ENCODE peak calls at places on chromosome 9, in five cellular contexts. One of them, this sample, is unnamed.
A peak's percentile ranks its signal among the peaks of the same experiment; 100 is the strongest.

GRCh38 chr9:120014751-120015235 is 565.2 kb downstream of the CDK5RAP2 start:
- DNase-seq in upper lobe of right lung: no peak
- DNase-seq in ovary: no peak
- DNase-seq in HCT116: no peak
- DNase-seq in Panc1: no peak
- DNase-seq in this sample: no peak

GRCh38 chr9:91825422-91825821 is 124.6 kb downstream of the ROR2 start:
- DNase-seq in HCT116: no peak
- DNase-seq in upper lobe of right lung: no peak
- DNase-seq in ovary: no peak
- DNase-seq in Panc1: no peak
- DNase-seq in this sample: no peak

GRCh38 chr9:34151398-34151797 is 24.9 kb upstream of the DCAF12 start:
- DNase-seq in ovary: no peak
- DNase-seq in Panc1: no peak
- DNase-seq in HCT116: no peak
- DNase-seq in upper lobe of right lung: no peak
- DNase-seq in this sample: no peak

GRCh38 chr9:120713257-120714087 is 798 bp downstream of the MEGF9 start:
- DNase-seq in ovary: peak; percentile 62
- DNase-seq in upper lobe of right lung: peak; percentile 71
- DNase-seq in HCT116: no peak
- DNase-seq in Panc1: no peak
- DNase-seq in this sample: peak; percentile 51

GRCh38 chr9:109409998-109410397 is 88.1 kb downstream of the PTPN3 start:
- DNase-seq in ovary: no peak
- DNase-seq in upper lobe of right lung: no peak
- DNase-seq in Panc1: no peak
- DNase-seq in HCT116: no peak
- DNase-seq in this sample: no peak

GRCh38 chr9:116308070-116308469 is 154.5 kb downstream of the PAPPA start:
- DNase-seq in HCT116: no peak
- DNase-seq in upper lobe of right lung: no peak
- DNase-seq in Panc1: no peak
- DNase-seq in ovary: no peak
- DNase-seq in this sample: no peak

GRCh38 chr9:15253197-15253596 is 53.8 kb downstream of the TTC39B start:
- DNase-seq in upper lobe of right lung: no peak
- DNase-seq in ovary: no peak
- DNase-seq in Panc1: no peak
- DNase-seq in HCT116: no peak
- DNase-seq in this sample: no peak

GRCh38 chr9:107530682-107531081 is 41.1 kb upstream of the KLF4 start:
- DNase-seq in Panc1: no peak
- DNase-seq in HCT116: no peak
- DNase-seq in ovary: no peak
- DNase-seq in upper lobe of right lung: no peak
- DNase-seq in this sample: no peak

GRCh38 chr9:18384066-18384465 is 89.9 kb upstream of the ADAMTSL1 start:
- DNase-seq in HCT116: no peak
- DNase-seq in Panc1: no peak
- DNase-seq in upper lobe of right lung: no peak
- DNase-seq in ovary: no peak
- DNase-seq in this sample: no peak

GRCh38 chr9:128454991-128455390 is 815 bp upstream of the ODF2 start:
- DNase-seq in upper lobe of right lung: no peak
- DNase-seq in HCT116: no peak
- DNase-seq in Panc1: no peak
- DNase-seq in ovary: peak; percentile 35
- DNase-seq in this sample: no peak

GRCh38 chr9:27638716-27639115 is 65.4 kb upstream of the C9orf72 start:
- DNase-seq in HCT116: no peak
- DNase-seq in ovary: no peak
- DNase-seq in upper lobe of right lung: no peak
- DNase-seq in Panc1: no peak
- DNase-seq in this sample: no peak

GRCh38 chr9:127567119-127567897 is 44.8 kb upstream of the STXBP1 start:
- DNase-seq in ovary: peak; percentile 53
- DNase-seq in HCT116: no peak
- DNase-seq in Panc1: no peak
- DNase-seq in upper lobe of right lung: peak; percentile 89
- DNase-seq in this sample: no peak

GRCh38 chr9:13181652-13182051 is 97.8 kb downstream of the MPDZ start:
- DNase-seq in Panc1: no peak
- DNase-seq in upper lobe of right lung: no peak
- DNase-seq in ovary: no peak
- DNase-seq in HCT116: no peak
- DNase-seq in this sample: no peak

GRCh38 chr9:69389437-69389995 is 64.5 kb downstream of the ENTREP1 start:
- DNase-seq in ovary: no peak
- DNase-seq in Panc1: no peak
- DNase-seq in HCT116: no peak
- DNase-seq in upper lobe of right lung: no peak
- DNase-seq in this sample: no peak

GRCh38 chr9:136799079-136799853 is 3.1 kb downstream of the CCDC183 start:
- DNase-seq in Panc1: no peak
- DNase-seq in ovary: peak; percentile 71
- DNase-seq in HCT116: no peak
- DNase-seq in upper lobe of right lung: peak; percentile 86
- DNase-seq in this sample: no peak

GRCh38 chr9:22030101-22030598 is 21.0 kb upstream of the CDKN2B start:
- DNase-seq in upper lobe of right lung: no peak
- DNase-seq in HCT116: no peak
- DNase-seq in Panc1: no peak
- DNase-seq in ovary: no peak
- DNase-seq in this sample: no peak

GRCh38 chr9:115649991-115650472 is 503.6 kb upstream of the PAPPA start:
- DNase-seq in HCT116: no peak
- DNase-seq in ovary: no peak
- DNase-seq in Panc1: no peak
- DNase-seq in upper lobe of right lung: peak; percentile 60
- DNase-seq in this sample: peak; percentile 68

GRCh38 chr9:2087500-2088313 is 72.6 kb downstream of the SMARCA2 start:
- DNase-seq in HCT116: peak; percentile 42
- DNase-seq in Panc1: peak; percentile 7
- DNase-seq in upper lobe of right lung: no peak
- DNase-seq in ovary: no peak
- DNase-seq in this sample: no peak

GRCh38 chr9:96256800-96257199 is 45.2 kb downstream of the HSD17B3 start:
- DNase-seq in HCT116: peak; percentile 82
- DNase-seq in ovary: no peak
- DNase-seq in Panc1: no peak
- DNase-seq in upper lobe of right lung: no peak
- DNase-seq in this sample: no peak

GRCh38 chr9:127452481-127453092 is 1.3 kb downstream of the LRSAM1 start:
- DNase-seq in HCT116: no peak
- DNase-seq in upper lobe of right lung: peak; percentile 73
- DNase-seq in ovary: peak; percentile 45
- DNase-seq in Panc1: no peak
- DNase-seq in this sample: no peak

DNA sequence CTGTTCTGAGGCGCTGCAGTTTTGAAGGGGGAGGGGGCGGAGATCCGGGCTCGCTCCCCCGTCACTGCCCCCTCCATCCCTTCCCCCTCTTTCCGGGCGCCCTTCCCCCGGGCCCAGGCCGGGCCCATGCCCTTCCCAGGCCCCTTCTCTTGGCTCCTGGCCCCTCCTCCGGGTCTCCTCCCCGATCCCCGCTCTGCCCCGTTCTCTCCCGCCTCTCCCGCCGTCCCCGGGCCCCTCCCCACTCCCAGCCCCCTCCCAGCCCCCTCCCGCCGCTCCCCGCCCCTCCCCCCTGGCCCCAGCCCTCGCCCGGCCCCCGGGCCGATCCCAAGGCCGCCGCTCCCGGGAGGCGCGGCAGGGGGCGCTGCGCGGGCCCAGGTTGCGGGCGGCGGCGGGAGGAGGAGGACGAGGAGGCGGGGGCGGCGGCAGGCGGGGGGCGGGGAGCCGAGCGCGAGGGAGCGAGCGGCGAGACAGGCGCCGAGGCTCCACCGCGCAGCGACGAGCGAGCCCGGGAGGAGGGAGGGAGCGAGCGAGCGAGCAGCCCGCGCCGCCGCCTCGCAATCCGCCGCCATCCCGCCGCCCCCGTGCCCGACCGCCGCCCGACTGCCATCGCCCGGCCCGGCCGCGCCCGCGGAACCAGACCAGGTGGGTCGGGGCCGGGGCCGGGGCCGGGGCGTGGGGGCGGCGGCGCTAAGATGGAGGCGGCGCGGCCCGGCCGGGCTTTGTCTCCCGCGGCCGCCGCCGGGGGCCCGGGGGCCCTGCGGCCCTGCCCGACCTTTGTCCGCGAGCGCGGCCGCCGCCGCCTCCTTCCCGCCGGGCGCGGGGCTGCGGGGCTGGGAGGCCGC is at the start of gene PRRC2B:
- DNase-seq in Panc1: no peak
- DNase-seq in upper lobe of right lung: peak; percentile 94
- DNase-seq in HCT116: peak; percentile 33
- DNase-seq in ovary: peak; percentile 91
- DNase-seq in this sample: peak; percentile 80
- TF ChIP-seq CTCF in Panc1: peak; percentile 88
- TF ChIP-seq CTCF in upper lobe of right lung: peak; percentile 28
- TF ChIP-seq CTCF in HCT116: no peak
- TF ChIP-seq CTCF in ovary: peak; percentile 31
- TF ChIP-seq CTCF in this sample: peak; percentile 18

DNA sequence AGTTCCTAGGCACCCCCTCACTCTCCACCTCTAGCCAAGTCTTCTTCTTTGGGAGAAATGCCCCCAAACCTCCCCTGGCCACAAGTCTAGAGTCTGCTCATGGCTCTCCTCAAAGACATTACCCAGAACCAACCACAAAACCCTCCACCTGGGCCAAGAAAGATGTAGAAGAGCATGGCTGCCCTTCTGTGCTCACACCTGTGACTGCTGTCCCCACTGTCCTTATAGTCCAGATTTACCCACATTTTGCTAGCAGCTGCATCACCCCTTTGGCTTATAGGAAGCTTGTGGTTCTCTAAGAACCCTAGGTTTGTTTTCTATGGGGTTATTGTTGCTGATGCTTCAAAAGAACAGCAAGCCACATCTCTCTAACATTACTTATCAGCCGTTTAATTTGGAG is 6.1 kb upstream of the GABBR2 start:
- DNase-seq in upper lobe of right lung: no peak
- DNase-seq in Panc1: no peak
- DNase-seq in HCT116: no peak
- DNase-seq in ovary: no peak
- DNase-seq in this sample: no peak
- H3K27me3 ChIP-seq in upper lobe of right lung: peaks cover 20% of the 10 kb centered on the region
- H3K27me3 ChIP-seq in Panc1: peaks cover 3% of the 10 kb centered on the region
- H3K27me3 ChIP-seq in HCT116: peaks cover 31% of the 10 kb centered on the region
- H3K27me3 ChIP-seq in ovary: no peaks in the 10 kb centered on the region
- H3K27me3 ChIP-seq in this sample: no peaks in the 10 kb centered on the region

GRCh38 chr9:8428389-8428788 is 628.8 kb upstream of the DMAC1 start:
- DNase-seq in HCT116: no peak
- DNase-seq in Panc1: no peak
- DNase-seq in ovary: no peak
- DNase-seq in upper lobe of right lung: no peak
- DNase-seq in this sample: no peak

GRCh38 chr9:8431505-8431904 is 631.9 kb upstream of the DMAC1 start:
- DNase-seq in Panc1: no peak
- DNase-seq in upper lobe of right lung: no peak
- DNase-seq in ovary: no peak
- DNase-seq in HCT116: no peak
- DNase-seq in this sample: no peak

GRCh38 chr9:8430945-8431344 is 631.4 kb upstream of the DMAC1 start:
- DNase-seq in ovary: no peak
- DNase-seq in Panc1: no peak
- DNase-seq in upper lobe of right lung: no peak
- DNase-seq in HCT116: no peak
- DNase-seq in this sample: no peak

GRCh38 chr9:8429768-8430167 is 630.2 kb upstream of the DMAC1 start:
- DNase-seq in upper lobe of right lung: no peak
- DNase-seq in Panc1: no peak
- DNase-seq in ovary: no peak
- DNase-seq in HCT116: no peak
- DNase-seq in this sample: no peak

GRCh38 chr9:8429157-8429556 is 629.6 kb upstream of the DMAC1 start:
- DNase-seq in Panc1: no peak
- DNase-seq in ovary: no peak
- DNase-seq in upper lobe of right lung: no peak
- DNase-seq in HCT116: no peak
- DNase-seq in this sample: no peak
- H3K4me3 ChIP-seq in Panc1: no peak overlapping the region
- H3K4me3 ChIP-seq in ovary: no peak overlapping the region
- H3K4me3 ChIP-seq in upper lobe of right lung: no peak overlapping the region
- H3K4me3 ChIP-seq in HCT116: no peak overlapping the region
- H3K4me3 ChIP-seq in this sample: no peak overlapping the region

DNA sequence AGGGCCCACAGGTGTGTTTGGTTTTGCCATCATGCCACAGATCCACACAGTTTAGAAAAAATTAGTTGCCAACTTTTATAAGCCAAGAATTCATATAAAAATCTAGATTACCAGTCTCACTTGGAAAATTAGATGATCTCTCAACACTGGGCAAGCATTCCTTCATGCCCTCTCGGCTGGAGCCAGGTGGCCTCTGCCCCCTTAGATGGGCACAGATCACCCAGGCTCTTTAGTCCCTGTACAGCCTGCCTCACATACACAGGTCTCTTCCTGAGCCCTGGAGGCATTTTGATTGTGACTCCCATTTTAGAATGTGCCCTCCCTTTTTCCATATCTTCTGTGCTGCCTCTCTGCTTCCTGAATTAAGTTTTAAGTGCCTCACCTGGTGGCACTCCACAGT is 20.0 kb downstream of the ACO1 start:
- DNase-seq in HCT116: no peak
- DNase-seq in Panc1: no peak
- DNase-seq in upper lobe of right lung: no peak
- DNase-seq in ovary: no peak
- DNase-seq in this sample: no peak
- TF ChIP-seq CTCF in HCT116: no peak
- TF ChIP-seq CTCF in Panc1: no peak
- TF ChIP-seq CTCF in upper lobe of right lung: no peak
- TF ChIP-seq CTCF in ovary: no peak
- TF ChIP-seq CTCF in this sample: no peak

DNA sequence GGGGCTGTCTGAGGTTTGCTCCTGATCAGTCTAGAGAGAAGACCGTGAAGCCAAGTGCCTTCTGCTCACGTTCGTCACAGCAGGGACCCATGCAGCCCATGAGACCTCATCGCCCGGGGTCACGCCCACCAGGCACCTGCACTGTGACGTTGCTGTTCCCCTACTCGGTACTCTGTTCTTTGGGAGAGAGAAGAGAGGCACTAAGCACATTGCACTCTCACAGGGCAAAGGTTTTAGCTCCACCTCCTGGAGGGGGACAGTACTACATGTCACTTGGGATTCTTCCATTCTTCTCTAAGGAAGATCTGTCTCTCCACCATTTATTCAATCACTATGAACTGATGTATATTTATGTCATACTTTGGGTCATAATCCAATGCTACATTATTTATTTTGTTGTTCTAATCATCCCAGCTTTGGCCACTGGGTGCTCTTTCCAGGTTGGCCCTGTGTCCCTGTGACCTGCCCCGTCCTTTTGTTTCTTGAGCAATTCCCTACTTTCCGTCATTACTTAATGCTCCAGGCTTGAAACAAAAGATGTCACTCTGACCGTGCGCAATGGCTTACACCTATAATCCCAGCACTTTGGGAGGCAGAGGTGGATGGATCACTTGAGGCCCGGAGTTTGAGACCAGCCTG is 31.4 kb upstream of the BRD3 start:
- DNase-seq in ovary: no peak
- DNase-seq in HCT116: peak; percentile 49
- DNase-seq in Panc1: peak; percentile 59
- DNase-seq in upper lobe of right lung: peak; percentile 59
- DNase-seq in this sample: no peak
- H3K27me3 ChIP-seq in ovary: no peaks in the 10 kb centered on the region
- H3K27me3 ChIP-seq in HCT116: peaks cover 14% of the 10 kb centered on the region
- H3K27me3 ChIP-seq in Panc1: no peaks in the 10 kb centered on the region
- H3K27me3 ChIP-seq in upper lobe of right lung: no peaks in the 10 kb centered on the region
- H3K27me3 ChIP-seq in this sample: no peaks in the 10 kb centered on the region

This sample was measured in dorsolateral prefrontal cortex.